ENCODE peak calls at places on chromosomes 1 and 21, in six cellular contexts. F is bronchial epithelial cell, U is fibroblast of pulmonary artery, B is K562, E is foreskin fibroblast, L is AG09309. A is an unnamed sample.

GRCh38 chr1:184210822-184211221 is 159.3 kb downstream of the TSEN15 start:
- DNase-seq in F (no peak), U (no peak), B (no peak), E (no peak), L (no peak), A (no peak)

GRCh38 chr1:1894354-1895049 is 3.6 kb upstream of the GNB1 start:
- DNase-seq in F (no peak), U (no peak), B (no peak), E (no peak), L (no peak), A (no peak)

GRCh38 chr1:76247261-76247852 is 172.8 kb downstream of the ST6GALNAC3 start:
- DNase-seq in F (no peak), U (no peak), B (no peak), E (no peak), L (no peak), A (no peak)

GRCh38 chr1:109793486-109794318 is 30.0 kb upstream of the EPS8L3 start:
- DNase-seq in F (peak), U (peak), B (peak), E (peak), L (peak), A (peak)

GRCh38 chr1:246213947-246214346 is 293.1 kb downstream of the SMYD3 start:
- DNase-seq in F (no peak), U (no peak), B (peak), E (no peak), L (no peak), A (no peak)

GRCh38 chr1:14738235-14738634 is 139.8 kb downstream of the KAZN start:
- DNase-seq in F (peak), U (no peak), B (no peak), E (no peak), L (no peak), A (no peak)

GRCh38 chr1:94698759-94699502 is 121.2 kb upstream of the SLC44A3 start:
- DNase-seq in F (peak), U (peak), B (no peak), E (peak), L (no peak), A (no peak)

GRCh38 chr1:60280764-60281278 is 207.3 kb upstream of the C1orf87 start:
- DNase-seq in F (no peak), U (no peak), B (no peak), E (no peak), L (no peak), A (no peak)

GRCh38 chr1:53321776-53322602 is 5.9 kb downstream of the LRP8 start:
- DNase-seq in F (no peak), U (no peak), B (no peak), E (no peak), L (no peak), A (peak)

GRCh38 chr1:117842408-117843170 is 86.8 kb downstream of the GDAP2 start:
- DNase-seq in F (no peak), U (no peak), B (peak), E (no peak), L (no peak), A (no peak)

GRCh38 chr1:1216770-1217620 is 3.0 kb upstream of the TNFRSF4 start:
- DNase-seq in F (no peak), U (no peak), B (no peak), E (no peak), L (no peak), A (no peak)

GRCh38 chr1:159916240-159917051 is 8.9 kb downstream of the TAGLN2 start:
- DNase-seq in F (peak), U (peak), B (no peak), E (peak), L (peak), A (peak)
- TF ChIP-seq CTCF in F (no peak), U (no peak), B (no peak), E (no peak), L (peak), A (no peak)

GRCh38 chr1:150464422-150464826 is 22.8 kb upstream of the TARS2 start:
- DNase-seq in F (peak), U (peak), B (peak), E (peak), L (no peak), A (peak)
- TF ChIP-seq CTCF in F (peak), U (peak), B (peak), E (peak), L (peak), A (peak)

GRCh38 chr1:161784963-161785362 is 18.8 kb downstream of the ATF6 start:
- DNase-seq in F (no peak), U (no peak), B (no peak), E (no peak), L (no peak), A (no peak)

GRCh38 chr1:161778522-161778921 is 12.4 kb downstream of the ATF6 start:
- DNase-seq in F (no peak), U (no peak), B (no peak), E (no peak), L (no peak), A (no peak)

GRCh38 chr1:161782886-161783285 is 16.8 kb downstream of the ATF6 start:
- DNase-seq in F (no peak), U (no peak), B (no peak), E (no peak), L (no peak), A (no peak)

GRCh38 chr1:161779393-161779792 is 13.3 kb downstream of the ATF6 start:
- DNase-seq in F (no peak), U (no peak), B (no peak), E (no peak), L (no peak), A (no peak)

GRCh38 chr1:161781995-161782394 is 15.9 kb downstream of the ATF6 start:
- DNase-seq in F (peak), U (peak), B (no peak), E (no peak), L (no peak), A (no peak)
- TF ChIP-seq CTCF in F (no peak), U (no peak), B (no peak), E (no peak), L (no peak), A (no peak)

GRCh38 chr21:30072496-30072895 is 94.1 kb downstream of the CLDN17 start:
- DNase-seq in F (peak), U (peak), B (peak), E (no peak), L (no peak), A (no peak)
- TF ChIP-seq CTCF in F (peak), U (peak), B (no peak), E (no peak), L (no peak), A (peak)